ENCODE peak calls at places on chromosomes 6 and 20, in six cellular contexts. J is neuronal stem cell; O is stimulated activated CD4-positive, alpha-beta T cell treated with anti-CD3 and anti-CD28 coated beads, Interleukin-2, amount 100 ng/mL, for 24 hours; G is foreskin fibroblast; N is T47D; F is SW480. Q is an unnamed sample.

GRCh38 chr6:105566503-105566902 is 163.6 kb upstream of the PREP start:
- DNase-seq in J (no peak), O (no peak), G (no peak), N (no peak), F (no peak), Q (no peak)

GRCh38 chr6:88823998-88824397 is 139.4 kb downstream of the RNGTT start:
- DNase-seq in J (no peak), O (no peak), G (peak; percentile 58), N (peak; percentile 14), F (peak; percentile 2), Q (no peak)

GRCh38 chr6:20317430-20317829 is 84.2 kb upstream of the E2F3 start:
- DNase-seq in J (no peak), O (no peak), G (no peak), N (no peak), F (no peak), Q (no peak)

GRCh38 chr6:133099573-133099972 is 141.6 kb upstream of the EYA4 start:
- DNase-seq in J (no peak), O (no peak), G (peak; percentile 85), N (no peak), F (peak; percentile 10), Q (peak; percentile 76)

GRCh38 chr6:144149558-144149893 is 791 bp upstream of the STX11 start:
- DNase-seq in J (no peak), O (no peak), G (no peak), N (no peak), F (no peak), Q (no peak)

GRCh38 chr6:31057426-31058003 is 47.2 kb downstream of the MUC22 start:
- DNase-seq in J (peak; percentile 36), O (no peak), G (peak; percentile 78), N (no peak), F (no peak), Q (no peak)

GRCh38 chr6:87049779-87050178 is 45.1 kb downstream of the CGA start:
- DNase-seq in J (no peak), O (no peak), G (no peak), N (no peak), F (no peak), Q (no peak)

GRCh38 chr6:85756982-85757381 is 114.3 kb upstream of the SYNCRIP start:
- DNase-seq in J (no peak), O (no peak), G (peak; percentile 50), N (peak; percentile 47), F (peak; percentile 16), Q (peak; percentile 9)

GRCh38 chr6:33854572-33855030 is 50.8 kb upstream of the MLN start:
- DNase-seq in J (no peak), O (no peak), G (no peak), N (no peak), F (no peak), Q (no peak)

GRCh38 chr6:34575326-34575725 is 19.2 kb upstream of the SPDEF start:
- DNase-seq in J (no peak), O (no peak), G (no peak), N (no peak), F (no peak), Q (no peak)

GRCh38 chr6:83429269-83429668 is 1.6 kb downstream of the ME1 start:
- DNase-seq in J (no peak), O (no peak), G (no peak), N (no peak), F (no peak), Q (no peak)

GRCh38 chr6:164195605-164196004 is 781.1 kb downstream of the QKI start:
- DNase-seq in J (no peak), O (no peak), G (no peak), N (no peak), F (no peak), Q (no peak)

GRCh38 chr20:53949319-53949839 is 121.0 kb downstream of the BCAS1 start:
- DNase-seq in J (no peak), O (peak; percentile 75), G (peak; percentile 85), N (no peak), F (peak; percentile 94), Q (peak; percentile 88)

GRCh38 chr6:20221448-20221847 is 9.2 kb upstream of the MBOAT1 start:
- DNase-seq in J (no peak), O (no peak), G (no peak), N (no peak), F (no peak), Q (no peak)

GRCh38 chr20:35329435-35330139 is 37.4 kb upstream of the FAM83C start:
- DNase-seq in J (peak; percentile 14), O (peak; percentile 60), G (peak; percentile 79), N (peak; percentile 50), F (peak; percentile 88), Q (no peak)

GRCh38 chr6:13189710-13190109 is 138.6 kb downstream of the TBC1D7 start:
- DNase-seq in J (no peak), O (no peak), G (no peak), N (no peak), F (no peak), Q (no peak)

GRCh38 chr6:131368077-131368911 is 204.7 kb upstream of the ARG1 start:
- DNase-seq in J (no peak), O (no peak), G (peak; percentile 71), N (peak; percentile 25), F (no peak), Q (peak; percentile 67)

Q was measured in stromal cell of bone marrow.